ENCODE peak calls at places on chromosomes 13 and 19, in eight cellular contexts. One of them, this sample, is unnamed. For H3K4me1, the result is how much of the 10 kb centered on the place peaks cover.

GRCh38 chr19:52665529-52665928 is 27.4 kb upstream of the ZNF83 start:
- DNase-seq in esophagus muscularis mucosa: no peak
- DNase-seq in neural progenitor cell: no peak
- DNase-seq in psoas muscle: no peak
- DNase-seq in CD4-positive, alpha-beta memory T cell: no peak
- DNase-seq in ascending aorta: no peak
- DNase-seq in uterus: no peak
- DNase-seq in PC-3: peak
- DNase-seq in this sample: no peak

GRCh38 chr19:18251587-18252369 is 22.5 kb downstream of the IQCN start:
- DNase-seq in esophagus muscularis mucosa: peak
- DNase-seq in CD4-positive, alpha-beta memory T cell: peak
- DNase-seq in PC-3: peak
- DNase-seq in uterus: peak
- DNase-seq in ascending aorta: peak
- DNase-seq in neural progenitor cell: peak
- DNase-seq in psoas muscle: peak
- DNase-seq in this sample: peak

GRCh38 chr13:61812286-61812685 is 396.6 kb upstream of the PCDH20 start:
- DNase-seq in neural progenitor cell: no peak
- DNase-seq in esophagus muscularis mucosa: no peak
- DNase-seq in uterus: no peak
- DNase-seq in psoas muscle: no peak
- DNase-seq in ascending aorta: no peak
- DNase-seq in CD4-positive, alpha-beta memory T cell: no peak
- DNase-seq in PC-3: no peak
- DNase-seq in this sample: no peak

GRCh38 chr13:37648604-37649003 is 50.0 kb upstream of the POSTN start:
- DNase-seq in PC-3: peak
- DNase-seq in uterus: no peak
- DNase-seq in psoas muscle: no peak
- DNase-seq in neural progenitor cell: no peak
- DNase-seq in esophagus muscularis mucosa: no peak
- DNase-seq in CD4-positive, alpha-beta memory T cell: no peak
- DNase-seq in ascending aorta: no peak
- DNase-seq in this sample: no peak

GRCh38 chr13:31151837-31152236 is 9.9 kb downstream of the HSPH1 start:
- DNase-seq in ascending aorta: no peak
- DNase-seq in esophagus muscularis mucosa: no peak
- DNase-seq in psoas muscle: no peak
- DNase-seq in PC-3: no peak
- DNase-seq in CD4-positive, alpha-beta memory T cell: no peak
- DNase-seq in uterus: no peak
- DNase-seq in neural progenitor cell: no peak
- DNase-seq in this sample: no peak

GRCh38 chr19:1259873-1260748 is 9.0 kb upstream of the CIRBP start:
- DNase-seq in PC-3: no peak
- DNase-seq in ascending aorta: no peak
- DNase-seq in uterus: no peak
- DNase-seq in esophagus muscularis mucosa: no peak
- DNase-seq in CD4-positive, alpha-beta memory T cell: peak
- DNase-seq in neural progenitor cell: peak
- DNase-seq in psoas muscle: no peak
- DNase-seq in this sample: no peak

GRCh38 chr13:109196896-109197295 is 567.5 kb downstream of the MYO16 start:
- DNase-seq in neural progenitor cell: peak
- DNase-seq in esophagus muscularis mucosa: no peak
- DNase-seq in PC-3: no peak
- DNase-seq in ascending aorta: no peak
- DNase-seq in CD4-positive, alpha-beta memory T cell: no peak
- DNase-seq in psoas muscle: no peak
- DNase-seq in uterus: no peak
- DNase-seq in this sample: peak

GRCh38 chr13:41864658-41865057 is 96.3 kb downstream of the VWA8 start:
- DNase-seq in CD4-positive, alpha-beta memory T cell: no peak
- DNase-seq in esophagus muscularis mucosa: no peak
- DNase-seq in PC-3: no peak
- DNase-seq in psoas muscle: no peak
- DNase-seq in neural progenitor cell: no peak
- DNase-seq in uterus: no peak
- DNase-seq in ascending aorta: no peak
- DNase-seq in this sample: no peak

GRCh38 chr13:40175639-40176038 is 490.8 kb downstream of the FOXO1 start:
- DNase-seq in ascending aorta: no peak
- DNase-seq in CD4-positive, alpha-beta memory T cell: no peak
- DNase-seq in uterus: no peak
- DNase-seq in PC-3: no peak
- DNase-seq in psoas muscle: no peak
- DNase-seq in neural progenitor cell: no peak
- DNase-seq in esophagus muscularis mucosa: no peak
- DNase-seq in this sample: no peak

GRCh38 chr19:49427855-49428546 is 2.8 kb downstream of the GFY start:
- DNase-seq in neural progenitor cell: peak
- DNase-seq in PC-3: peak
- DNase-seq in uterus: no peak
- DNase-seq in CD4-positive, alpha-beta memory T cell: no peak
- DNase-seq in esophagus muscularis mucosa: no peak
- DNase-seq in ascending aorta: no peak
- DNase-seq in psoas muscle: no peak
- DNase-seq in this sample: no peak

GRCh38 chr19:48656840-48657474 is 11.0 kb upstream of the CA11 start:
- DNase-seq in ascending aorta: no peak
- DNase-seq in esophagus muscularis mucosa: no peak
- DNase-seq in CD4-positive, alpha-beta memory T cell: no peak
- DNase-seq in neural progenitor cell: no peak
- DNase-seq in psoas muscle: no peak
- DNase-seq in PC-3: peak
- DNase-seq in uterus: no peak
- DNase-seq in this sample: peak

GRCh38 chr13:44484562-44485164 is 91.5 kb downstream of the TSC22D1 start:
- DNase-seq in CD4-positive, alpha-beta memory T cell: no peak
- DNase-seq in uterus: no peak
- DNase-seq in ascending aorta: no peak
- DNase-seq in PC-3: no peak
- DNase-seq in neural progenitor cell: no peak
- DNase-seq in psoas muscle: no peak
- DNase-seq in esophagus muscularis mucosa: no peak
- DNase-seq in this sample: no peak

GRCh38 chr13:111204438-111205177 is 89.5 kb downstream of the ARHGEF7 start:
- DNase-seq in psoas muscle: peak
- DNase-seq in neural progenitor cell: peak
- DNase-seq in ascending aorta: peak
- DNase-seq in esophagus muscularis mucosa: no peak
- DNase-seq in uterus: peak
- DNase-seq in PC-3: no peak
- DNase-seq in CD4-positive, alpha-beta memory T cell: no peak
- DNase-seq in this sample: no peak

GRCh38 chr19:39122934-39123731 is 2.5 kb upstream of the PAK4 start:
- DNase-seq in ascending aorta: no peak
- DNase-seq in neural progenitor cell: no peak
- DNase-seq in psoas muscle: no peak
- DNase-seq in CD4-positive, alpha-beta memory T cell: no peak
- DNase-seq in uterus: no peak
- DNase-seq in esophagus muscularis mucosa: no peak
- DNase-seq in PC-3: no peak
- DNase-seq in this sample: no peak

GRCh38 chr19:15293751-15294505 is 38.4 kb downstream of the BRD4 start:
- DNase-seq in PC-3: no peak
- DNase-seq in uterus: no peak
- DNase-seq in CD4-positive, alpha-beta memory T cell: no peak
- DNase-seq in psoas muscle: no peak
- DNase-seq in neural progenitor cell: no peak
- DNase-seq in ascending aorta: no peak
- DNase-seq in esophagus muscularis mucosa: no peak
- DNase-seq in this sample: no peak

GRCh38 chr19:15296841-15297415 is 35.4 kb downstream of the BRD4 start:
- DNase-seq in ascending aorta: no peak
- DNase-seq in neural progenitor cell: no peak
- DNase-seq in uterus: no peak
- DNase-seq in PC-3: peak
- DNase-seq in psoas muscle: no peak
- DNase-seq in CD4-positive, alpha-beta memory T cell: peak
- DNase-seq in esophagus muscularis mucosa: no peak
- DNase-seq in this sample: no peak

GRCh38 chr19:15292847-15293582 is 39.3 kb downstream of the BRD4 start:
- DNase-seq in ascending aorta: no peak
- DNase-seq in CD4-positive, alpha-beta memory T cell: no peak
- DNase-seq in PC-3: no peak
- DNase-seq in uterus: no peak
- DNase-seq in esophagus muscularis mucosa: no peak
- DNase-seq in neural progenitor cell: no peak
- DNase-seq in psoas muscle: no peak
- DNase-seq in this sample: no peak

GRCh38 chr19:15296353-15296752 is 36.0 kb downstream of the BRD4 start:
- DNase-seq in neural progenitor cell: no peak
- DNase-seq in esophagus muscularis mucosa: no peak
- DNase-seq in CD4-positive, alpha-beta memory T cell: no peak
- DNase-seq in uterus: no peak
- DNase-seq in ascending aorta: no peak
- DNase-seq in psoas muscle: no peak
- DNase-seq in PC-3: no peak
- DNase-seq in this sample: no peak

GRCh38 chr19:15294591-15294990 is 37.7 kb downstream of the BRD4 start:
- DNase-seq in PC-3: no peak
- DNase-seq in neural progenitor cell: no peak
- DNase-seq in esophagus muscularis mucosa: no peak
- DNase-seq in uterus: no peak
- DNase-seq in CD4-positive, alpha-beta memory T cell: no peak
- DNase-seq in ascending aorta: no peak
- DNase-seq in psoas muscle: no peak
- DNase-seq in this sample: no peak
- H3K4me1 ChIP-seq in PC-3: under half
- H3K4me1 ChIP-seq in neural progenitor cell: under half
- H3K4me1 ChIP-seq in esophagus muscularis mucosa: half or more
- H3K4me1 ChIP-seq in uterus: under half
- H3K4me1 ChIP-seq in CD4-positive, alpha-beta memory T cell: half or more
- H3K4me1 ChIP-seq in ascending aorta: under half
- H3K4me1 ChIP-seq in psoas muscle: half or more
- H3K4me1 ChIP-seq in this sample: half or more

GRCh38 chr13:113353254-113353653 is 10.7 kb downstream of the GRTP1 start:
- DNase-seq in CD4-positive, alpha-beta memory T cell: no peak
- DNase-seq in uterus: no peak
- DNase-seq in PC-3: no peak
- DNase-seq in esophagus muscularis mucosa: no peak
- DNase-seq in neural progenitor cell: no peak
- DNase-seq in ascending aorta: no peak
- DNase-seq in psoas muscle: peak
- DNase-seq in this sample: no peak
- H3K4me1 ChIP-seq in CD4-positive, alpha-beta memory T cell: under half
- H3K4me1 ChIP-seq in uterus: under half
- H3K4me1 ChIP-seq in PC-3: under half
- H3K4me1 ChIP-seq in esophagus muscularis mucosa: under half
- H3K4me1 ChIP-seq in neural progenitor cell: under half
- H3K4me1 ChIP-seq in ascending aorta: under half
- H3K4me1 ChIP-seq in psoas muscle: under half
- H3K4me1 ChIP-seq in this sample: under half

GRCh38 chr13:36362251-36362650 is 16.1 kb upstream of the SPART start:
- DNase-seq in esophagus muscularis mucosa: no peak
- DNase-seq in neural progenitor cell: no peak
- DNase-seq in uterus: no peak
- DNase-seq in CD4-positive, alpha-beta memory T cell: no peak
- DNase-seq in ascending aorta: no peak
- DNase-seq in psoas muscle: no peak
- DNase-seq in PC-3: peak
- DNase-seq in this sample: no peak

GRCh38 chr13:36366023-36366422 is 19.8 kb upstream of the SPART start:
- DNase-seq in esophagus muscularis mucosa: no peak
- DNase-seq in PC-3: no peak
- DNase-seq in ascending aorta: no peak
- DNase-seq in uterus: no peak
- DNase-seq in psoas muscle: no peak
- DNase-seq in CD4-positive, alpha-beta memory T cell: no peak
- DNase-seq in neural progenitor cell: no peak
- DNase-seq in this sample: no peak

GRCh38 chr13:36360863-36361262 is 14.7 kb upstream of the SPART start:
- DNase-seq in uterus: no peak
- DNase-seq in neural progenitor cell: no peak
- DNase-seq in esophagus muscularis mucosa: no peak
- DNase-seq in ascending aorta: no peak
- DNase-seq in PC-3: no peak
- DNase-seq in CD4-positive, alpha-beta memory T cell: no peak
- DNase-seq in psoas muscle: no peak
- DNase-seq in this sample: no peak

GRCh38 chr13:36363464-36363863 is 17.3 kb upstream of the SPART start:
- DNase-seq in PC-3: no peak
- DNase-seq in ascending aorta: no peak
- DNase-seq in CD4-positive, alpha-beta memory T cell: no peak
- DNase-seq in neural progenitor cell: no peak
- DNase-seq in psoas muscle: no peak
- DNase-seq in esophagus muscularis mucosa: no peak
- DNase-seq in uterus: no peak
- DNase-seq in this sample: no peak

DNA sequence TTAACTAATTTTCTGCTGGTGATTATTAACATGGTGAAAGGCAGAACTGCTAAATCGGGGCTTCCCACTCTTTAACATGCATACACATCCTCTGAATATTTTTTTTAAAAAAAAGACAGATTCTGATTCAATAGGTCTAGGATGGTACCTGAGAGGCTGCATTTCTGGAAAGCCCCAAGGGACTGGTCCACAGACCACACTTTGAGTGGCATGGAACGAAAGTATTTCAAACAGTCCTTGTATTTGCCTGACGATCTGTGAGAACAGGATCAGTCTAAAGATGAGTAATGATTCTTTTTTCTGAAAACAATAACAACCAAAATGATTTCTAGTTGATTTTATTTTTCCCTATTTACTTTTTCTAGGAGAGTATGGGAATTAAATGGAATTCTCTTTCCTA is 16.7 kb upstream of the SPART start:
- DNase-seq in psoas muscle: no peak
- DNase-seq in uterus: no peak
- DNase-seq in esophagus muscularis mucosa: no peak
- DNase-seq in neural progenitor cell: no peak
- DNase-seq in PC-3: no peak
- DNase-seq in CD4-positive, alpha-beta memory T cell: no peak
- DNase-seq in ascending aorta: no peak
- DNase-seq in this sample: no peak
- H3K4me1 ChIP-seq in psoas muscle: under half
- H3K4me1 ChIP-seq in uterus: under half
- H3K4me1 ChIP-seq in esophagus muscularis mucosa: under half
- H3K4me1 ChIP-seq in neural progenitor cell: under half
- H3K4me1 ChIP-seq in PC-3: under half
- H3K4me1 ChIP-seq in CD4-positive, alpha-beta memory T cell: under half
- H3K4me1 ChIP-seq in ascending aorta: under half
- H3K4me1 ChIP-seq in this sample: under half

DNA sequence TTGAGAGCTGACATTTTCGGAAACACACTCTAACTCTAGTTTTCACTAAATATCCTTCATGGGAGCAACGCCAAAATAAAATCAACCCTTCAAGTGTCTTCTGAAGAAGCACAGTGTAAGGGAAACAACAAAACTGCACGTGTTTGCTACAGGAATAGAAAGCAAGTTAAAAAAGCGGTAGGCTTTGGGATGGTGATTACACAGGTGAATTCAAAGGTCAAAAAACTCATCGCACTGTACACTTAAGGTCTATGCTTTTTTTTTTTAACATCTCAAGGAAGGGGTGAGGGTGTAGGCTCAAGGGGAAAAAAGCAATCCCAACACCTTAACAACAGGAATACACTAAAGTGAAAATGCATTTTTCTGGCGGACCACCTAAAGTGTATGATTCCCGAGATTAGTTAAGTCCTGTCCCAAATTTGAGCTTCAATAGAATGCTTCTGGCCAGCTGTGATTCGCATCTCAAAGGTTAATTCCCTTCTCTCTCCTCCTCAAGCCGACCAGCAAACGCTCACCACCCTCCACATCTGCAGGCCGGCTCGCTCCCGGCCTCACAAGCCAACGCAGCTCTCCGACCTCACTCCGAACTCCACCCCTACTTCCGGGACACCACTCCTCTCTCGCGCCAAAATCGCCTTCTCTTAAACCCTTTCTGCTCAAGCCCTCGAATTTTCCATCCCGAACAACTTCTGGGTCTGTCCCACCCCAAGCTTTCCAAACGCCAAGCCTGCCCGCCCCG is 1.1 kb downstream of the ARGLU1 start:
- DNase-seq in esophagus muscularis mucosa: peak
- DNase-seq in neural progenitor cell: peak
- DNase-seq in PC-3: peak
- DNase-seq in CD4-positive, alpha-beta memory T cell: no peak
- DNase-seq in ascending aorta: peak
- DNase-seq in psoas muscle: peak
- DNase-seq in uterus: peak
- DNase-seq in this sample: peak
- H3K4me1 ChIP-seq in esophagus muscularis mucosa: half or more
- H3K4me1 ChIP-seq in neural progenitor cell: half or more
- H3K4me1 ChIP-seq in PC-3: under half
- H3K4me1 ChIP-seq in CD4-positive, alpha-beta memory T cell: half or more
- H3K4me1 ChIP-seq in ascending aorta: under half
- H3K4me1 ChIP-seq in psoas muscle: half or more
- H3K4me1 ChIP-seq in uterus: under half
- H3K4me1 ChIP-seq in this sample: under half

This sample was measured in SJCRH30.